ENCODE peak calls at places on chromosome 4, in six cellular contexts. One of them, this sample, is unnamed.

GRCh38 chr4:5052726-5053425 is 1.6 kb downstream of the STK32B start:
- DNase-seq in CD8-positive, alpha-beta T cell: no peak
- DNase-seq in left ventricle myocardium inferior: no peak
- DNase-seq in GM23338: no peak
- DNase-seq in heart right ventricle: no peak
- DNase-seq in SK-N-SH: no peak
- DNase-seq in this sample: no peak

GRCh38 chr4:109495514-109495913 is 61.9 kb downstream of the SEC24B start:
- DNase-seq in heart right ventricle: no peak
- DNase-seq in GM23338: no peak
- DNase-seq in SK-N-SH: no peak
- DNase-seq in CD8-positive, alpha-beta T cell: no peak
- DNase-seq in left ventricle myocardium inferior: no peak
- DNase-seq in this sample: no peak

GRCh38 chr4:169236901-169237626 is 33.7 kb downstream of the SH3RF1 start:
- DNase-seq in heart right ventricle: peak; percentile 14
- DNase-seq in GM23338: no peak
- DNase-seq in CD8-positive, alpha-beta T cell: no peak
- DNase-seq in SK-N-SH: no peak
- DNase-seq in left ventricle myocardium inferior: no peak
- DNase-seq in this sample: no peak

GRCh38 chr4:189376901-189377300 is 563.8 kb upstream of the FRG1 start:
- DNase-seq in SK-N-SH: no peak
- DNase-seq in GM23338: no peak
- DNase-seq in CD8-positive, alpha-beta T cell: no peak
- DNase-seq in left ventricle myocardium inferior: no peak
- DNase-seq in heart right ventricle: no peak
- DNase-seq in this sample: no peak

GRCh38 chr4:72875138-72875537 is 194.4 kb downstream of the COX18 start:
- DNase-seq in SK-N-SH: no peak
- DNase-seq in GM23338: no peak
- DNase-seq in heart right ventricle: no peak
- DNase-seq in left ventricle myocardium inferior: no peak
- DNase-seq in CD8-positive, alpha-beta T cell: no peak
- DNase-seq in this sample: no peak

GRCh38 chr4:4395849-4396627 is 9.1 kb downstream of the NSG1 start:
- DNase-seq in heart right ventricle: no peak
- DNase-seq in CD8-positive, alpha-beta T cell: no peak
- DNase-seq in SK-N-SH: peak; percentile 61
- DNase-seq in GM23338: peak; percentile 55
- DNase-seq in left ventricle myocardium inferior: no peak
- DNase-seq in this sample: no peak

GRCh38 chr4:81566076-81566663 is 94.5 kb upstream of the RASGEF1B start:
- DNase-seq in SK-N-SH: no peak
- DNase-seq in GM23338: no peak
- DNase-seq in CD8-positive, alpha-beta T cell: no peak
- DNase-seq in left ventricle myocardium inferior: no peak
- DNase-seq in heart right ventricle: peak; percentile 34
- DNase-seq in this sample: no peak

GRCh38 chr4:154506253-154506652 is 14.7 kb upstream of the DCHS2 start:
- DNase-seq in SK-N-SH: peak; percentile 12
- DNase-seq in left ventricle myocardium inferior: no peak
- DNase-seq in GM23338: peak; percentile 73
- DNase-seq in CD8-positive, alpha-beta T cell: no peak
- DNase-seq in heart right ventricle: no peak
- DNase-seq in this sample: no peak

GRCh38 chr4:1789552-1789951 is 3.5 kb upstream of the FGFR3 start:
- DNase-seq in GM23338: no peak
- DNase-seq in left ventricle myocardium inferior: no peak
- DNase-seq in CD8-positive, alpha-beta T cell: no peak
- DNase-seq in heart right ventricle: no peak
- DNase-seq in SK-N-SH: no peak
- DNase-seq in this sample: no peak

GRCh38 chr4:114087596-114088230 is 108.3 kb upstream of the ARSJ start:
- DNase-seq in left ventricle myocardium inferior: no peak
- DNase-seq in CD8-positive, alpha-beta T cell: no peak
- DNase-seq in GM23338: no peak
- DNase-seq in SK-N-SH: no peak
- DNase-seq in heart right ventricle: no peak
- DNase-seq in this sample: no peak

GRCh38 chr4:8543623-8544022 is 36.6 kb upstream of the GPR78 start:
- DNase-seq in SK-N-SH: no peak
- DNase-seq in left ventricle myocardium inferior: no peak
- DNase-seq in GM23338: no peak
- DNase-seq in CD8-positive, alpha-beta T cell: no peak
- DNase-seq in heart right ventricle: no peak
- DNase-seq in this sample: no peak

GRCh38 chr4:147724468-147725201 is 7.3 kb upstream of the ARHGAP10 start:
- DNase-seq in heart right ventricle: no peak
- DNase-seq in GM23338: no peak
- DNase-seq in left ventricle myocardium inferior: no peak
- DNase-seq in SK-N-SH: no peak
- DNase-seq in CD8-positive, alpha-beta T cell: no peak
- DNase-seq in this sample: no peak

GRCh38 chr4:111641813-111642579 is 503.3 kb upstream of the FAM241A start:
- DNase-seq in SK-N-SH: peak; percentile 52
- DNase-seq in GM23338: peak; percentile 93
- DNase-seq in CD8-positive, alpha-beta T cell: no peak
- DNase-seq in left ventricle myocardium inferior: no peak
- DNase-seq in heart right ventricle: peak; percentile 49
- DNase-seq in this sample: no peak

GRCh38 chr4:23945521-23946017 is 55.7 kb upstream of the PPARGC1A start:
- DNase-seq in left ventricle myocardium inferior: no peak
- DNase-seq in heart right ventricle: no peak
- DNase-seq in GM23338: no peak
- DNase-seq in CD8-positive, alpha-beta T cell: no peak
- DNase-seq in SK-N-SH: no peak
- DNase-seq in this sample: no peak

GRCh38 chr4:41120297-41121217 is 93.8 kb downstream of the APBB2 start:
- DNase-seq in CD8-positive, alpha-beta T cell: no peak
- DNase-seq in left ventricle myocardium inferior: peak; percentile 39
- DNase-seq in SK-N-SH: no peak
- DNase-seq in GM23338: no peak
- DNase-seq in heart right ventricle: no peak
- DNase-seq in this sample: no peak

GRCh38 chr4:70008771-70009170 is 13.0 kb downstream of the STATH start:
- DNase-seq in GM23338: peak; percentile 10
- DNase-seq in CD8-positive, alpha-beta T cell: no peak
- DNase-seq in left ventricle myocardium inferior: no peak
- DNase-seq in SK-N-SH: no peak
- DNase-seq in heart right ventricle: no peak
- DNase-seq in this sample: no peak

GRCh38 chr4:7043521-7044414 is 596 bp downstream of the TADA2B start:
- DNase-seq in SK-N-SH: no peak
- DNase-seq in GM23338: peak; percentile 48
- DNase-seq in left ventricle myocardium inferior: peak; percentile 36
- DNase-seq in CD8-positive, alpha-beta T cell: peak; percentile 76
- DNase-seq in heart right ventricle: peak; percentile 20
- DNase-seq in this sample: peak; percentile 36

GRCh38 chr4:120843840-120844527 is 78.5 kb downstream of the PRDM5 start:
- DNase-seq in heart right ventricle: no peak
- DNase-seq in SK-N-SH: peak; percentile 42
- DNase-seq in GM23338: peak; percentile 70
- DNase-seq in left ventricle myocardium inferior: peak; percentile 16
- DNase-seq in CD8-positive, alpha-beta T cell: no peak
- DNase-seq in this sample: peak; percentile 26

GRCh38 chr4:82903737-82904136 is 3.2 kb downstream of the THAP9 start:
- DNase-seq in heart right ventricle: no peak
- DNase-seq in SK-N-SH: no peak
- DNase-seq in left ventricle myocardium inferior: no peak
- DNase-seq in CD8-positive, alpha-beta T cell: no peak
- DNase-seq in GM23338: no peak
- DNase-seq in this sample: no peak

GRCh38 chr4:73726000-73726399 is 14.4 kb upstream of the CXCL8 start:
- DNase-seq in GM23338: no peak
- DNase-seq in SK-N-SH: no peak
- DNase-seq in CD8-positive, alpha-beta T cell: no peak
- DNase-seq in heart right ventricle: no peak
- DNase-seq in left ventricle myocardium inferior: no peak
- DNase-seq in this sample: no peak

GRCh38 chr4:109411964-109412363 is 21.7 kb upstream of the SEC24B start:
- DNase-seq in left ventricle myocardium inferior: peak; percentile 68
- DNase-seq in GM23338: no peak
- DNase-seq in SK-N-SH: no peak
- DNase-seq in CD8-positive, alpha-beta T cell: no peak
- DNase-seq in heart right ventricle: peak; percentile 41
- DNase-seq in this sample: no peak

GRCh38 chr4:82774711-82775171 is 23.9 kb downstream of the SCD5 start:
- DNase-seq in CD8-positive, alpha-beta T cell: no peak
- DNase-seq in SK-N-SH: no peak
- DNase-seq in heart right ventricle: no peak
- DNase-seq in GM23338: no peak
- DNase-seq in left ventricle myocardium inferior: no peak
- DNase-seq in this sample: no peak

GRCh38 chr4:41164405-41164804 is 49.9 kb downstream of the APBB2 start:
- DNase-seq in CD8-positive, alpha-beta T cell: no peak
- DNase-seq in left ventricle myocardium inferior: no peak
- DNase-seq in GM23338: no peak
- DNase-seq in SK-N-SH: no peak
- DNase-seq in heart right ventricle: no peak
- DNase-seq in this sample: no peak

GRCh38 chr4:8260656-8261111 is 8.9 kb upstream of the HTRA3 start:
- DNase-seq in CD8-positive, alpha-beta T cell: no peak
- DNase-seq in GM23338: peak; percentile 41
- DNase-seq in SK-N-SH: peak; percentile 74
- DNase-seq in left ventricle myocardium inferior: no peak
- DNase-seq in heart right ventricle: no peak
- DNase-seq in this sample: no peak

DNA sequence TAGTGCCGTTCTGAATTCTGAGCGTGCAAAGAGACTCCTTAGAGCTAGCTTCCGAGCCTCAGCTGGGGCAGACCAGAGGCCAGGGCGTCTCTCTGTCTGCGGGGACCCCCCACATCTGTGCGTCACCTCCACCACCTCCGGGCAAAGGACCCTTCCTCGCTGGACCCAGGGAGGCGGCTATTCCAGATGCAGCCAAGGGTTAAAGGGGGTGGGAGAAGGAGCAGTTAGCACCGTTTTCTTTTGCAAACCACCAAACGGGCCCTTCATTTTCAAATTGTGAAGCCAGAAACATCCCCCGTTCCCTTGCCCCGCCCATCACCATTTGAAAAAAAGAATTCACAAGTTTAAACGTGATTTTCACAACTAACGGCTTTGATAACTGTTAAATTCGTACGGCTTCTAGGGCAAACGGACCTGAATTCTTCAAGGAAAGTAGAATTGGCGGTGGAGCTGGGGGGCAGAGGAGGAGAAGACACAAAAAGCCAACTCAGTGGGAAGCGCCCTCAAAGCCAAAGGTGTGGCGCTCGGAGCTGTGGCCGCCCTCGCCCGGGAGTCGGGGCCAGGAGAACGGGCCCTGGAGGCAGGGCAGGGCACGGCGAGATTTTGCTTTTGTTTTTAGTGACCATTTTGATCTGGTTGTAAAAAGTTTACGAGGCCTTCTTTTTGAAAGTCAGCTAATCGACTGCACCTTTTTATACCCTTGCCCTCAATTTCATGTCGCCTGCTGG is 3.3 kb upstream of the PDGFRA start:
- DNase-seq in CD8-positive, alpha-beta T cell: no peak
- DNase-seq in SK-N-SH: no peak
- DNase-seq in heart right ventricle: no peak
- DNase-seq in GM23338: peak; percentile 66
- DNase-seq in left ventricle myocardium inferior: no peak
- DNase-seq in this sample: no peak
- H3K4me3 ChIP-seq in CD8-positive, alpha-beta T cell: peak overlapping the region; percentile 37
- H3K4me3 ChIP-seq in SK-N-SH: no peak overlapping the region
- H3K4me3 ChIP-seq in heart right ventricle: peak overlapping the region; percentile 64
- H3K4me3 ChIP-seq in GM23338: peak overlapping the region; percentile 86
- H3K4me3 ChIP-seq in left ventricle myocardium inferior: peak overlapping the region; percentile 74
- H3K4me3 ChIP-seq in this sample: no peak overlapping the region

DNA sequence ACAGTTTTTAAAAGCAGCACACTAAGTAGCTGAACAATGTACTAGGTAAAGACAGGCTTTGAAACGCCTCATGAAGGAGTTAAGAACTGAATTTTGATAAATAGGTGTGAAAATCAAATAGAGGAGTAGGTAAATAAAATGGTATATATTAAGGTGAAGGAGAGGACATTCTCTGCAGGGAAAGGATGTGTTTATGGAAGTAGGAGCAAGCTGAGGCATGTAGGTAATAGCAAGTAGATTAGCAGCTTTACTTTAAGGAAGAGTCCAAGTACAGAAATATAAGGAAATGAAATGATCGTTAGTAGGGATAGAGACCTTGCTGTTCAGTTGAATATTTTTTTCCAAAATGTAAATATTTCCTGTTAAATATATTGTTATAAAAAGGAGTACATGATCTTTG is 12.5 kb downstream of the METAP1 start:
- DNase-seq in GM23338: no peak
- DNase-seq in SK-N-SH: no peak
- DNase-seq in CD8-positive, alpha-beta T cell: no peak
- DNase-seq in heart right ventricle: no peak
- DNase-seq in left ventricle myocardium inferior: no peak
- DNase-seq in this sample: no peak
- H3K4me1 ChIP-seq in GM23338: peaks cover 37% of the 10 kb centered on the region
- H3K4me1 ChIP-seq in SK-N-SH: no peaks in the 10 kb centered on the region
- H3K4me1 ChIP-seq in CD8-positive, alpha-beta T cell: no peaks in the 10 kb centered on the region
- H3K4me1 ChIP-seq in heart right ventricle: peaks cover 5% of the 10 kb centered on the region
- H3K4me1 ChIP-seq in left ventricle myocardium inferior: peaks cover 29% of the 10 kb centered on the region
- H3K4me1 ChIP-seq in this sample: peaks cover 8% of the 10 kb centered on the region

DNA sequence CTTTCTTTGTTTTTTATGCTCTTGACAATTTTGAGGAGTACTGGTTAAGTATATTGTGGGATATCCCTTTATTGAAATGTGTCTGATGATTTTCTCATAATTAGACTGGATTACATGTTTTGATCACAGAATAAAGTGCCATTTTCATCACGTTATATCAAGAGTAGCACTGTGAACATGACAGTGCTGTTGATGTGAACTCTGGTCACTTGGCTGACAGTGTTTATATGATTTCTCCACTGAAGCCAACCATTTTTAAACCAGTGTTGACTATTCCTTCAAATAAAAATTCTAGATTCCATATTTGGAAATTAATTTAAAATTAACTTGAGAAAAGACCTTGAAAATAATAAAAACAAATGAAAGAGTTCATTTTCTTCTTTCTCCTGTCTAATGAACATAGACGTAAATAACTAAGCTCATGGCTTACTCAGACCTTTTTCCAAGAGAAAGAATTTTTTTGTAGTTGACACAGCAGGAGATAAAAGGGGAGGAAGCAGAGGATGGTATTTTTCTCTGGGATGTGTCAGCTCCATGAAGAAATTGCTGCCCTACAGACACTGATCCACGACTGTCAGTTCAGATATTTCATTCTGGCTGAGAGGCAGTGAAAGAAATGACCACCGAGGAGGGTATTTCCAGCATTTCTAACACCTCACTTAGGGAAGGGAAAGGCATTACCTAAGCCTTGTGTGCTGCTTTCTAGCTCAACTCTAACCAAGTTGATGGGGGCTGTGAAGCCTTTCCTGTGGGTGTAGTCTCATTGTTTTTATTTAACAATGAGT is 150.9 kb upstream of the ANK2 start:
- DNase-seq in left ventricle myocardium inferior: no peak
- DNase-seq in SK-N-SH: no peak
- DNase-seq in CD8-positive, alpha-beta T cell: no peak
- DNase-seq in GM23338: peak; percentile 36
- DNase-seq in heart right ventricle: no peak
- DNase-seq in this sample: no peak
- H3K4me3 ChIP-seq in left ventricle myocardium inferior: no peak overlapping the region
- H3K4me3 ChIP-seq in SK-N-SH: no peak overlapping the region
- H3K4me3 ChIP-seq in CD8-positive, alpha-beta T cell: no peak overlapping the region
- H3K4me3 ChIP-seq in GM23338: no peak overlapping the region
- H3K4me3 ChIP-seq in heart right ventricle: no peak overlapping the region
- H3K4me3 ChIP-seq in this sample: no peak overlapping the region

GRCh38 chr4:88742561-88742960 is 44.9 kb upstream of the NAP1L5 start:
- DNase-seq in GM23338: no peak
- DNase-seq in CD8-positive, alpha-beta T cell: no peak
- DNase-seq in heart right ventricle: no peak
- DNase-seq in left ventricle myocardium inferior: no peak
- DNase-seq in SK-N-SH: no peak
- DNase-seq in this sample: no peak
- H3K4me1 ChIP-seq in GM23338: peaks cover 35% of the 10 kb centered on the region
- H3K4me1 ChIP-seq in CD8-positive, alpha-beta T cell: peaks cover 14% of the 10 kb centered on the region
- H3K4me1 ChIP-seq in heart right ventricle: peaks cover 26% of the 10 kb centered on the region
- H3K4me1 ChIP-seq in left ventricle myocardium inferior: peaks cover 31% of the 10 kb centered on the region
- H3K4me1 ChIP-seq in SK-N-SH: no peaks in the 10 kb centered on the region
- H3K4me1 ChIP-seq in this sample: no peaks in the 10 kb centered on the region

This sample was measured in CD4-positive, CD25-positive, alpha-beta regulatory T cell.